ENCODE peak calls at places on chromosomes 11 and 22, in eight cellular contexts. D, S, W, C, J, Z, U and P are unnamed samples.

GRCh38 chr11:23727821-23728220 is 769.0 kb upstream of the LUZP2 start:
- DNase-seq in D (no peak), S (no peak), W (no peak), C (no peak), J (peak; percentile 30), Z (peak; percentile 19), U (no peak), P (no peak)

GRCh38 chr22:42074153-42074750 is at the start of gene PHETA2:
- DNase-seq in D (peak; percentile 43), S (peak; percentile 50), W (peak; percentile 51), C (no peak), J (peak; percentile 53), Z (peak; percentile 34), U (peak; percentile 32), P (no peak)

GRCh38 chr11:363948-364761 is 5.1 kb upstream of the B4GALNT4 start:
- DNase-seq in D (peak; percentile 58), S (peak; percentile 88), W (peak; percentile 88), C (no peak), J (peak; percentile 34), Z (peak; percentile 75), U (peak; percentile 28), P (no peak)

GRCh38 chr22:19586922-19587684 is 62.9 kb upstream of the CLDN5 start:
- DNase-seq in D (no peak), S (no peak), W (no peak), C (no peak), J (no peak), Z (no peak), U (no peak), P (no peak)

GRCh38 chr11:60175860-60176275 is 7.0 kb downstream of the MS4A6A start:
- DNase-seq in D (no peak), S (no peak), W (no peak), C (no peak), J (no peak), Z (no peak), U (no peak), P (no peak)

GRCh38 chr11:98734686-98735085 is 286.1 kb upstream of the CNTN5 start:
- DNase-seq in D (no peak), S (no peak), W (no peak), C (no peak), J (no peak), Z (no peak), U (no peak), P (no peak)

GRCh38 chr22:33325232-33326004 is 267.2 kb upstream of the SYN3 start:
- DNase-seq in D (no peak), S (no peak), W (no peak), C (no peak), J (no peak), Z (peak; percentile 64), U (no peak), P (peak; percentile 6)

GRCh38 chr22:37817705-37818311 is 5.4 kb upstream of the GALR3 start:
- DNase-seq in D (peak; percentile 69), S (peak; percentile 50), W (peak; percentile 67), C (peak; percentile 80), J (peak; percentile 79), Z (peak; percentile 94), U (peak; percentile 81), P (peak; percentile 86)

GRCh38 chr22:47105085-47105484 is 342.6 kb downstream of the TBC1D22A start:
- DNase-seq in D (no peak), S (no peak), W (no peak), C (no peak), J (no peak), Z (no peak), U (no peak), P (no peak)

GRCh38 chr22:28019360-28019759 is 100.3 kb upstream of the PITPNB start:
- DNase-seq in D (peak; percentile 72), S (no peak), W (no peak), C (no peak), J (peak; percentile 3), Z (no peak), U (no peak), P (no peak)

GRCh38 chr11:115286614-115287013 is 217.6 kb downstream of the CADM1 start:
- DNase-seq in D (no peak), S (no peak), W (no peak), C (no peak), J (no peak), Z (no peak), U (no peak), P (no peak)

GRCh38 chr11:107018274-107018901 is at the start of gene GUCY1A2:
- DNase-seq in D (peak; percentile 18), S (no peak), W (no peak), C (peak; percentile 17), J (peak; percentile 9), Z (no peak), U (no peak), P (peak; percentile 80)